ENCODE peak calls at places on chromosome 10, in five cellular contexts. F is A549, K is GM12878, R is HepG2, Z is K562. M is an unnamed sample.

GRCh38 chr10:4023997-4024396 is 239.0 kb upstream of the KLF6 start:
- DNase-seq in F (no peak), K (no peak), R (no peak), Z (no peak), M (no peak)

GRCh38 chr10:132624847-132625839 is 87.6 kb downstream of the INPP5A start:
- DNase-seq in F (no peak), K (no peak), R (no peak), Z (no peak), M (no peak)

GRCh38 chr10:119375574-119376265 is 166.8 kb downstream of the RGS10 start:
- DNase-seq in F (no peak), K (no peak), R (no peak), Z (no peak), M (no peak)

GRCh38 chr10:91163709-91164474 is 56.6 kb upstream of the PCGF5 start:
- DNase-seq in F (peak), K (no peak), R (peak), Z (peak), M (no peak)

GRCh38 chr10:70053212-70053895 is 708 bp downstream of the MACROH2A2 start:
- DNase-seq in F (peak), K (no peak), R (no peak), Z (no peak), M (no peak)

GRCh38 chr10:94180576-94180975 is 182.2 kb downstream of the NOC3L start:
- DNase-seq in F (no peak), K (no peak), R (no peak), Z (no peak), M (no peak)

GRCh38 chr10:70481831-70482530 is 3.4 kb downstream of the PALD1 start:
- DNase-seq in F (no peak), K (no peak), R (no peak), Z (no peak), M (no peak)

GRCh38 chr10:77835669-77836086 is 90.9 kb downstream of the DLG5 start:
- DNase-seq in F (no peak), K (no peak), R (no peak), Z (no peak), M (no peak)

GRCh38 chr10:63414481-63415260 is 51.1 kb downstream of the JMJD1C start:
- DNase-seq in F (peak), K (no peak), R (no peak), Z (no peak), M (no peak)

GRCh38 chr10:79045566-79046175 is 23.1 kb upstream of the ZMIZ1 start:
- DNase-seq in F (no peak), K (no peak), R (no peak), Z (no peak), M (no peak)

GRCh38 chr10:58358314-58358933 is 23.6 kb downstream of the UBE2D1 start:
- DNase-seq in F (no peak), K (no peak), R (no peak), Z (no peak), M (no peak)

GRCh38 chr10:3978762-3979161 is 193.8 kb upstream of the KLF6 start:
- DNase-seq in F (no peak), K (no peak), R (no peak), Z (no peak), M (no peak)

GRCh38 chr10:132588301-132589013 is 50.9 kb downstream of the INPP5A start:
- DNase-seq in F (no peak), K (no peak), R (no peak), Z (no peak), M (no peak)

GRCh38 chr10:124119933-124120332 is 26.5 kb upstream of the CHST15 start:
- DNase-seq in F (no peak), K (no peak), R (no peak), Z (no peak), M (no peak)

GRCh38 chr10:1189166-1190051 is 133.2 kb downstream of the WDR37 start:
- DNase-seq in F (no peak), K (no peak), R (no peak), Z (no peak), M (no peak)

GRCh38 chr10:88990528-88991160 is at the start of gene FAS:
- DNase-seq in F (peak), K (peak), R (peak), Z (no peak), M (no peak)

GRCh38 chr10:5547934-5548660 is 23.3 kb downstream of the CALML3 start:
- DNase-seq in F (peak), K (no peak), R (peak), Z (no peak), M (no peak)

GRCh38 chr10:129647563-129647962 is 180.5 kb downstream of the MGMT start:
- DNase-seq in F (no peak), K (no peak), R (no peak), Z (no peak), M (no peak)

GRCh38 chr10:100731603-100732596 is 13.5 kb upstream of the PAX2 start:
- DNase-seq in F (no peak), K (no peak), R (no peak), Z (no peak), M (peak)

GRCh38 chr10:43682956-43683355 is 34.3 kb upstream of the ZNF32 start:
- DNase-seq in F (no peak), K (no peak), R (no peak), Z (no peak), M (no peak)

GRCh38 chr10:35089641-35090161 is 440 bp downstream of the CUL2 start:
- DNase-seq in F (no peak), K (no peak), R (no peak), Z (peak), M (no peak)
- TF ChIP-seq HDAC2 in F (no peak), K (no peak), R (no peak), Z (no peak), M (no peak)

GRCh38 chr10:106348933-106349332 is 815.6 kb downstream of the SORCS1 start:
- DNase-seq in F (no peak), K (no peak), R (no peak), Z (no peak), M (no peak)
- TF ChIP-seq RFX5 in F (no peak), K (no peak), R (no peak), Z (no peak), M (no peak)

DNA sequence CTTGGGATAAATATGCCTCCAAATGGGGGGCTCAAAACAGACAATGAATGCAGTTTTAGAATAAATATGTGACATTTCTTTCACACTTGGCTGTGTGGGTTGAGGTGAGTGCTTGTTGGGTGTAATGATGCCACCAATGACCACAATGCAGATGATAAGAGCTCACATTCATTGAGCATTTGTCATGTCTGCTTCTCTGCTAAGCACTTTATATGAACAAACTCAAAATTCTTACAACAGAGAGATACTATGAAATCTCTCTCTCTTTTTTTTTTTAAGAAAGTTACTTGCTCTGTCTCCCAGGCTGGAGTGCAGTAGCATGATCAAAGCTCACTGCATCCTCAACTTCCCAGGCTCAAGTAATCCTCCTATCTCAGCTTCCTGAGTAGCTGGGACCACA is 185.4 kb downstream of the JCAD start:
- DNase-seq in F (no peak), K (no peak), R (no peak), Z (no peak), M (no peak)
- TF ChIP-seq HDAC2 in F (no peak), K (no peak), R (no peak), Z (no peak), M (no peak)

GRCh38 chr10:17523917-17524316 is 69.5 kb upstream of the ST8SIA6 start:
- DNase-seq in F (peak), K (no peak), R (peak), Z (no peak), M (no peak)

GRCh38 chr10:17528296-17528862 is 74.0 kb upstream of the ST8SIA6 start:
- DNase-seq in F (no peak), K (no peak), R (no peak), Z (no peak), M (no peak)

GRCh38 chr10:17523246-17523753 is 68.9 kb upstream of the ST8SIA6 start:
- DNase-seq in F (no peak), K (no peak), R (no peak), Z (no peak), M (no peak)

DNA sequence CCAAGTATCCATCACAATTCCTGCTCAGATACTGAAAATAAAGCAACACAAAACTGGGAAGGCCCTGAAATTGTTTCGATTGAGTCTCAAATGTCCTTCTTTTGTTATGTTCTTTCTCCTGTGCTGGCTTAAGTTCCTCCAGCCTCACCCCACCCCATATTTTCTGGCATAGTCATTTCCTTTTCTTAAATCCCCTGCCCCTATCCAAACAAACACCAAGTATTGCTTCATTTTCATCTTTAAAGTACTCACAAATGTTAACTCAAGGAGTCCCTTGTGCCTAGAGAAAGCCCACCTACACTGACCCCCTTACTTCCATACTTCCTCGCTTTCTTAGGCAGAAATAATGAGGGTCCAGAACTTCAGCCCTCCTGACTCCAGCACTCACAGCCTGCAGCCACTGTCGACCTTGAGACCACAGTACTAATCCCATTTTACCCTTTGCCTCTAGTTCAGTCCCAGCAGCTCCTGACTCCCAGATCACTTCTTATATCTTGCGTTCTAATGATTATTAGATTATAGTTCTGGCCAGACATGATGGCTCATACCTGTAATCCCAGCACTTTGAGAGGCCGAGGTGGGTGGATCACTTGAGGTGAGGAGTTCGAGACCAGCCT is 73.2 kb upstream of the ST8SIA6 start:
- DNase-seq in F (peak), K (no peak), R (no peak), Z (no peak), M (peak)
- TF ChIP-seq RFX5 in F (no peak), K (no peak), R (no peak), Z (no peak), M (no peak)

GRCh38 chr10:72278668-72279393 is 5.1 kb downstream of the DDIT4 start:
- DNase-seq in F (peak), K (no peak), R (no peak), Z (peak), M (no peak)

GRCh38 chr10:72277996-72278667 is 4.4 kb downstream of the DDIT4 start:
- DNase-seq in F (peak), K (no peak), R (peak), Z (no peak), M (no peak)

GRCh38 chr10:72276421-72277339 is 3.0 kb downstream of the DDIT4 start:
- DNase-seq in F (peak), K (no peak), R (peak), Z (no peak), M (no peak)

GRCh38 chr10:72276013-72276387 is 2.3 kb downstream of the DDIT4 start:
- DNase-seq in F (peak), K (no peak), R (no peak), Z (no peak), M (no peak)

DNA sequence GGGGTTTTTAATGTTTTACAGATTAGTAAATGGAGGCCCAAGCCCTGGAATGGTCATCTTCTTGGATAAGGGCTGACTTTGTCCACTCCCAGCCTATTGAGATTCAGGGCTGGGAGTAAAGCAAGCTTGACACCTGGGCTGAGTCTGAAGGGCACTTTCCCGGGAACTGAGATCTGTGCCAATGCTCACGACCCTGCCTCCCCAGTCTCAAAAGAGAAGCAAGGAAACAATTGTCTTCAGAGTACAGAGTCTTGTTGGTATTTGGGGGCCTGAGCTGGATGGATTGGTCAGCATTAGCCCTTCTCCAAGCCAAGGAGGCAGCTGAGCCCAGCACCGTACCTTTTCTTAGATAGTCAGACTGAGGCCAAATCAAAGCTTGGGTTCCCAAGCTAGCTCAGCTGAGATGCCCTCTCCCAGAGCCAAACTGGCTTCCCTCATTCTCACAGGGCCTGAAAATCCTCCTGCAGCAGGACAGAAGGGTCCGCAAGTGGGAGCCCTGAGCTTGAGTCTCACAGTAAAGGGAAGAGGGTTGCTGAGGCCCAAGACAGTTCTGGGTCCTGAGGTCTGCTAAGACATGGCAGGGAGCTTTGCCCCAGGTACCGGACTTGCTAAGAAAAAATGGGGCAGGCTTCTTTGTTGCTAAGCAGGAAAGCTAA is 3.7 kb downstream of the DDIT4 start:
- DNase-seq in F (peak), K (no peak), R (no peak), Z (no peak), M (no peak)
- TF ChIP-seq HDAC2 in F (no peak), K (no peak), R (no peak), Z (no peak), M (no peak)

DNA sequence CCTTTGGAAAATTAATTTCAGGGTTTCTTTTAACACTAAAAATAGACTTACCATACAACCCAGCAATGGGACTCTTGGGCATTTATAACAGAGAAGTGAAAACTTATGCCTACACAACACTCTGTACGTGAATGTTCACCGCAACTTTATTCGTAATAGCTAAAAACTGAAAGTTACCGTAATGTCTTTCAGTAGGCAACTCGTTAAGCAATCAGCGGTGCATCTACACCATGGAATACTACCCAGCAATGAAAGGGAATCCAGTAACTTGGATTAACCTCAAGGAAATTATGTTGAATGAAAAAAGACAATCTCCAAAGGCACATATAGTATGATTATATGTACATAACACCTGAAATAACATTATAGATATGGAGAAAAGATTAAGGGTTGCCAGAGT is 16.2 kb downstream of the CCDC3 start:
- DNase-seq in F (no peak), K (no peak), R (no peak), Z (no peak), M (no peak)
- TF ChIP-seq RFX5 in F (no peak), K (no peak), R (no peak), Z (no peak), M (no peak)

M was measured in H1.